ENCODE peak calls at places on chromosomes 16 and 17, in five cellular contexts. X is uterus, N is right lobe of liver, S is stomach, D is neuronal stem cell. P is an unnamed sample.

GRCh38 chr17:50147841-50148225 is 2.6 kb downstream of the PPP1R9B start:
- DNase-seq in X (no peak), N (peak; percentile 55), S (no peak), D (no peak), P (no peak)

GRCh38 chr17:42891539-42892152 is 9.0 kb upstream of the G6PC1 start:
- DNase-seq in X (peak; percentile 46), N (peak; percentile 67), S (peak; percentile 56), D (no peak), P (no peak)

GRCh38 chr17:7632492-7632894 is 2.6 kb downstream of the SHBG start:
- DNase-seq in X (no peak), N (no peak), S (peak; percentile 31), D (no peak), P (no peak)

GRCh38 chr17:31586946-31587345 is 195.5 kb downstream of the RAB11FIP4 start:
- DNase-seq in X (no peak), N (no peak), S (no peak), D (no peak), P (no peak)

GRCh38 chr17:11292491-11292890 is 51.5 kb downstream of the SHISA6 start:
- DNase-seq in X (no peak), N (no peak), S (no peak), D (no peak), P (no peak)

GRCh38 chr17:55634702-55635101 is 88.0 kb downstream of the TMEM100 start:
- DNase-seq in X (no peak), N (no peak), S (no peak), D (no peak), P (no peak)

GRCh38 chr17:8490256-8491023 is 54.8 kb downstream of the NDEL1 start:
- DNase-seq in X (no peak), N (no peak), S (no peak), D (no peak), P (no peak)

GRCh38 chr17:2053380-2054261 is 1.3 kb upstream of the HIC1 start:
- DNase-seq in X (peak; percentile 88), N (peak; percentile 82), S (peak; percentile 71), D (no peak), P (no peak)

GRCh38 chr17:1031711-1032110 is 34.8 kb downstream of the TIMM22 start:
- DNase-seq in X (peak; percentile 78), N (no peak), S (no peak), D (peak; percentile 45), P (no peak)

GRCh38 chr17:58329035-58329807 is 626 bp upstream of the TSPOAP1 start:
- DNase-seq in X (no peak), N (peak; percentile 47), S (peak; percentile 37), D (no peak), P (no peak)

GRCh38 chr17:5901731-5902660 is 168.2 kb upstream of the WSCD1 start:
- DNase-seq in X (no peak), N (no peak), S (no peak), D (no peak), P (no peak)

GRCh38 chr16:83356266-83356665 is 451.5 kb upstream of the HSBP1 start:
- DNase-seq in X (no peak), N (no peak), S (no peak), D (peak; percentile 39), P (peak; percentile 20)

GRCh38 chr17:80001376-80001775 is 34.3 kb downstream of the TBC1D16 start:
- DNase-seq in X (no peak), N (no peak), S (no peak), D (no peak), P (no peak)

GRCh38 chr17:47205419-47205963 is 3.7 kb upstream of the MYL4 start:
- DNase-seq in X (no peak), N (no peak), S (peak; percentile 72), D (no peak), P (no peak)

GRCh38 chr16:72666267-72666666 is 381.7 kb downstream of the ZFHX3 start:
- DNase-seq in X (no peak), N (no peak), S (no peak), D (no peak), P (no peak)

GRCh38 chr17:79281803-79282202 is 207.2 kb downstream of the ENGASE start:
- DNase-seq in X (no peak), N (no peak), S (no peak), D (no peak), P (no peak)

GRCh38 chr16:1677942-1678499 is at the start of gene JPT2:
- DNase-seq in X (peak; percentile 96), N (peak; percentile 98), S (peak; percentile 99), D (peak; percentile 95), P (peak; percentile 95)

GRCh38 chr16:1677339-1677738 is 740 bp upstream of the JPT2 start:
- DNase-seq in X (no peak), N (no peak), S (no peak), D (no peak), P (no peak)

GRCh38 chr16:1681032-1681431 is 3.0 kb downstream of the JPT2 start:
- DNase-seq in X (no peak), N (no peak), S (no peak), D (peak; percentile 77), P (no peak)

GRCh38 chr16:1678500-1679098 is 520 bp downstream of the JPT2 start:
- DNase-seq in X (peak; percentile 31), N (peak; percentile 66), S (peak; percentile 50), D (peak; percentile 24), P (no peak)

GRCh38 chr16:1680361-1680760 is 2.3 kb downstream of the JPT2 start:
- DNase-seq in X (no peak), N (no peak), S (no peak), D (no peak), P (no peak)
- H3K27ac ChIP-seq in X (no peak overlapping the region), N (no peak overlapping the region), S (no peak overlapping the region), D (peak overlapping the region; percentile 79), P (no peak overlapping the region)

DNA sequence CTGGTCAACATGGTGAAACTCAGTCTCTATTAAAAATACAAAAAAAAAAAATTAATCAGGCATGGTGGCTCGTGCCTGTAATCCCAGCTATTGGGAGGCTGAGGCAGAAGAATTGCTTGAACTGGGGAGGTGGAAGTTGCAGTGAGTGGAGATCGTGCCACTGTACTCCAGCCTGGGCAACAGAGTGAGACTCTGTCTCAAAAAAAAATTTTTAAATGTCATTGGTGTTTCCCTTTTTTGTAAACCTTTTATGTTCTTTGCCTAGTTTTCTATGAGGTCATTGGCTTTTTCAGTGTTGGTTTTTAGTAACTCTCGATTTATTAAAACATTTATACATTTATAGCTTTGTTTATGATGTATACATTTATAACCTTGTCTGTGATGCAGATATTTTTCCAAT is 18.2 kb downstream of the NLRC5 start:
- DNase-seq in X (no peak), N (no peak), S (no peak), D (no peak), P (no peak)
- H3K4me1 ChIP-seq in X (no peaks in the 10 kb centered on the region), N (no peaks in the 10 kb centered on the region), S (no peaks in the 10 kb centered on the region), D (peaks cover 6% of the 10 kb centered on the region), P (peaks cover 1% of the 10 kb centered on the region)

GRCh38 chr16:56643080-56643778 is 4.8 kb downstream of the MT1A start:
- DNase-seq in X (peak; percentile 58), N (peak; percentile 90), S (peak; percentile 89), D (no peak), P (no peak)

GRCh38 chr16:56643833-56644232 is 5.4 kb downstream of the MT1A start:
- DNase-seq in X (no peak), N (no peak), S (no peak), D (no peak), P (no peak)

GRCh38 chr16:56639045-56639444 is 579 bp downstream of the MT1A start:
- DNase-seq in X (no peak), N (no peak), S (no peak), D (no peak), P (no peak)

GRCh38 chr16:56640076-56640475 is 1.6 kb downstream of the MT1A start:
- DNase-seq in X (no peak), N (no peak), S (no peak), D (no peak), P (no peak)

GRCh38 chr16:56641166-56641565 is 2.7 kb downstream of the MT1A start:
- DNase-seq in X (no peak), N (no peak), S (no peak), D (no peak), P (no peak)
- H3K27me3 ChIP-seq in X (no peaks in the 10 kb centered on the region), N (no peaks in the 10 kb centered on the region), S (peaks cover 84% of the 10 kb centered on the region), D (peaks cover 98% of the 10 kb centered on the region), P (peaks cover 96% of the 10 kb centered on the region)

GRCh38 chr17:44121997-44122824 is 1.2 kb downstream of the HDAC5 start:
- DNase-seq in X (no peak), N (no peak), S (no peak), D (no peak), P (no peak)
- H3K27ac ChIP-seq in X (peak overlapping the region; percentile 96), N (peak overlapping the region; percentile 91), S (peak overlapping the region; percentile 95), D (no peak overlapping the region), P (no peak overlapping the region)

DNA sequence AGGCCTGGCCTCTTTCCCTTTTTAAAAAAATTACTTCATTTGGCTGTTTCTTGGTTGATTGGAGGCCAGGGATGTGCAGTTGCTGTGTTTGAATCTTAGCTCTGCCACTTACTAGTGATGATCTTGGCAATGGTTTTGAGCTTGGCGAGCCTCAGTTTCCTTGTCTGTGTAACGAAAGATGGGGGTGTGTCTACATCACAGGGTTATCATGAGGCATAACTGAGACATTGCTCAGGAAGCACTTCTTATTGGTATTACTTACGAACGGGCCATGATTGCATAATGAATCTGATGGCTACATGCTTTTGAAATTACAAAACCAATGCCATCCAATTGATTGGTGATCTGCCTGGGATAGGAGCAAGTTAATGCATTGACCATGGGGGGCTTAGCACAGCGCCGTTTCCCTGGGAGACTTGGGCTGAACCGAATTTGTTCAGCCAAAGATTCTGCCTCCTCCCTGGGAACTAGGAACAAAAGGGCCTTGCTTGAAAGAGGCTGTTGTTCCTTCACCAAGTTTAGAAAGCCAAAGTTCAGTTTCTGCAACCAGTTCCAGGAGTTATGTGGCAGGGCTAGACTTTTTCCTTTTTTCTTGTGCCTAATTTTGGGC is 21.8 kb downstream of the CMIP start:
- DNase-seq in X (no peak), N (no peak), S (no peak), D (no peak), P (no peak)
- H3K4me1 ChIP-seq in X (peaks cover 7% of the 10 kb centered on the region), N (no peaks in the 10 kb centered on the region), S (peaks cover 17% of the 10 kb centered on the region), D (peaks cover 13% of the 10 kb centered on the region), P (no peaks in the 10 kb centered on the region)